ENCODE peak calls at places on chromosomes 2 and 18, in four cellular contexts. L is pancreas, E is HL-60, F is sigmoid colon. R is an unnamed sample.

GRCh38 chr2:241795021-241795999 is 13.7 kb upstream of the NEU4 start:
- DNase-seq in L (no peak), E (no peak), F (no peak), R (no peak)

GRCh38 chr2:61175036-61175435 is 13.0 kb downstream of the C2orf74 start:
- DNase-seq in E (no peak), F (no peak), L (no peak), R (no peak)

GRCh38 chr2:215878476-215879063 is 134.8 kb downstream of the MREG start:
- DNase-seq in F (no peak), E (no peak), L (no peak), R (no peak)

GRCh38 chr2:99395589-99396130 is 58.5 kb downstream of the EIF5B start:
- DNase-seq in E (no peak), L (no peak), F (no peak), R (no peak)

GRCh38 chr2:147430408-147430807 is 414.4 kb upstream of the ACVR2A start:
- DNase-seq in E (no peak), F (no peak), L (no peak), R (no peak)

GRCh38 chr2:196660264-196660663 is 20.7 kb downstream of the CCDC150 start:
- DNase-seq in E (no peak), L (no peak), F (no peak), R (no peak)

GRCh38 chr2:25420820-25421237 is 79.1 kb upstream of the DNMT3A start:
- DNase-seq in L (no peak), E (peak; percentile 72), F (no peak), R (no peak)

GRCh38 chr2:1613731-1614354 is 130.5 kb downstream of the PXDN start:
- DNase-seq in L (no peak), E (no peak), F (no peak), R (no peak)

GRCh38 chr2:112031916-112032582 is 23.0 kb upstream of the TMEM87B start:
- DNase-seq in L (no peak), E (no peak), F (no peak), R (no peak)

GRCh38 chr2:457792-458430 is 170.0 kb upstream of the ALKAL2 start:
- DNase-seq in F (no peak), E (no peak), L (no peak), R (no peak)

GRCh38 chr18:33839452-33840225 is 261.6 kb downstream of the ASXL3 start:
- DNase-seq in L (no peak), E (peak; percentile 19), F (no peak), R (no peak)

GRCh38 chr2:113324684-113325160 is 46.0 kb upstream of the PAX8 start:
- DNase-seq in F (no peak), E (no peak), L (peak; percentile 77), R (peak; percentile 9)

GRCh38 chr2:231780909-231781797 is at the start of gene PDE6D:
- DNase-seq in E (peak; percentile 99), F (peak; percentile 99), L (peak; percentile 98), R (peak; percentile 97)

GRCh38 chr2:240401308-240401707 is 34.2 kb upstream of the GPC1 start:
- DNase-seq in E (no peak), L (no peak), F (peak; percentile 34), R (no peak)

GRCh38 chr2:191105082-191105481 is 45.7 kb downstream of the STAT4 start:
- DNase-seq in L (no peak), E (no peak), F (no peak), R (no peak)

GRCh38 chr18:47775961-47776360 is 154.5 kb downstream of the SMAD2 start:
- DNase-seq in E (no peak), L (no peak), F (no peak), R (peak; percentile 8)

GRCh38 chr2:150997702-150998480 is 263.8 kb downstream of the RBM43 start:
- DNase-seq in E (no peak), L (no peak), F (no peak), R (no peak)

GRCh38 chr2:39445934-39446333 is 8.8 kb upstream of the MAP4K3 start:
- DNase-seq in L (no peak), E (no peak), F (no peak), R (no peak)

GRCh38 chr2:72147303-72147970 is at the start of gene CYP26B1:
- DNase-seq in E (no peak), L (peak; percentile 68), F (peak; percentile 60), R (no peak)

GRCh38 chr2:64644240-64645013 is 9.3 kb downstream of the SERTAD2 start:
- DNase-seq in F (peak; percentile 92), E (peak; percentile 88), L (peak; percentile 66), R (peak; percentile 32)

GRCh38 chr2:6310186-6310909 is 555.4 kb downstream of the CMPK2 start:
- DNase-seq in F (no peak), L (no peak), E (no peak), R (no peak)

GRCh38 chr18:75530118-75530517 is 102.6 kb upstream of the SMIM21 start:
- DNase-seq in E (no peak), F (no peak), L (no peak), R (no peak)

GRCh38 chr2:15767679-15768078 is 172.7 kb upstream of the MYCN start:
- DNase-seq in F (no peak), E (no peak), L (no peak), R (no peak)

GRCh38 chr2:241273552-241273988 is 41.9 kb downstream of the HDLBP start:
- DNase-seq in L (no peak), E (no peak), F (no peak), R (no peak)

GRCh38 chr2:24201496-24201895 is 26.6 kb downstream of the FAM228A start:
- DNase-seq in E (no peak), F (no peak), L (no peak), R (no peak)

GRCh38 chr2:183242937-183243336 is 118.7 kb downstream of the NUP35 start:
- DNase-seq in F (no peak), L (no peak), E (no peak), R (no peak)

GRCh38 chr2:180370476-180371205 is 363.5 kb upstream of the CWC22 start:
- DNase-seq in F (no peak), E (no peak), L (no peak), R (no peak)

GRCh38 chr18:59900222-59901128 is 679 bp downstream of the PMAIP1 start:
- DNase-seq in E (peak; percentile 77), L (no peak), F (no peak), R (no peak)

GRCh38 chr2:112055833-112056625 is 960 bp downstream of the TMEM87B start:
- DNase-seq in L (no peak), E (peak; percentile 83), F (peak; percentile 85), R (peak; percentile 47)

GRCh38 chr18:78625446-78625845 is 354.2 kb upstream of the SALL3 start:
- DNase-seq in L (peak; percentile 17), E (no peak), F (no peak), R (no peak)

GRCh38 chr18:28281400-28281799 is 104.5 kb upstream of the CDH2 start:
- DNase-seq in L (no peak), F (no peak), E (no peak), R (no peak)

GRCh38 chr2:57373530-57373929 is 673.1 kb upstream of the VRK2 start:
- DNase-seq in L (no peak), F (no peak), E (no peak), R (no peak)

GRCh38 chr2:55231546-55232083 is 478 bp downstream of the CLHC1 start:
- DNase-seq in L (no peak), E (peak; percentile 25), F (no peak), R (no peak)

GRCh38 chr2:120874876-120875275 is 139.2 kb downstream of the GLI2 start:
- DNase-seq in E (no peak), L (peak; percentile 28), F (no peak), R (no peak)

GRCh38 chr2:109694190-109694589 is 80.0 kb downstream of the SOWAHC start:
- DNase-seq in L (no peak), E (no peak), F (peak; percentile 30), R (no peak)

DNA sequence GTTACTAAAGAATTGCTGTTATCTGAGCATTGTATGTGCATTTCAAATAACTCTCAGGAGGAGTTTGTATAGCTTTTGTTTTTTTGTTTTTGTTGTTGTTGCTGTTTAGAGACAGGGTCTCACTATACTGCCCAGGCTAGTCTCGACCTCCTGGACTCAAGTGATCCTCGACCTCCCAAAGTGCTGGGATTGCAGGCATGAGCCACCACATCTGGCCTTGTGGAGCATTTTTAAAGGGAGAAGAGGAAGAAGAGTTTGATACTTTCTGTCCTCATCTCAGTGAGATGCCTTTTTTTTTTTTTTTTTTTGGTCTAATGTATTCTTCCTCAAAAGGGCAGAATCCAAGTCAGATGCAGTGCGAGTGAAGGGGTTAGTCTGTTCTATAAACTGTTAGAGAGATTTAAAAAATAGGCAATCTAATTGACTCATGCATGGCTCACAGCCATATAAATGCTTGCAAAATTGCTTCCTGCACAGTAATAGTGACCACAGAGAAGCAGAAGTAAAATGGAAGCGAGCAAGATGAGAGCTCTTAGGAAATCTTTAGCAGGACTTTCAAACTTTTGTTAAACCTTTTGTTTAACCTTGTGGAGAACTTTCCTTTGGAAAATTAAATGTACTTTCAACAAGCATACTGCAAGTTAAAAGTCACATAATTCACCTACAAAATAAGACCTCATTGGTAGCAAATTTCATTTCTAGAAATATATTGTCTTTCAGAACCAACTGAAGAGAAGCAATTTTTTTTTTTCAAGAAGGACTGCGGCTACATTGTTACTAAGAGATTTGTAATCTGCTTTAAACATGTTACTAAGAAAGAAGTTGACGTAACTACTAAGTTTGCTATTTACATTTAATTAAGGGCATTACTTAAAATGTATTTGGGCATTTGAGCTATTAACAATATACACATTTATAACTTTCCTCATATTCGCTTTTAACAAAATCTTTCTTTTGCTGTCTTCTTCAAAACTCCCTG is 52.3 kb upstream of the ROCK1 start:
- DNase-seq in F (no peak), E (peak; percentile 96), L (no peak), R (no peak)
- H3K27ac ChIP-seq in F (peak overlapping the region; percentile 75), E (peak overlapping the region; percentile 90), L (no peak overlapping the region), R (no peak overlapping the region)

GRCh38 chr18:62869327-62869726 is 154.0 kb downstream of the PHLPP1 start:
- DNase-seq in E (no peak), F (no peak), L (no peak), R (no peak)
- H3K27ac ChIP-seq in E (no peak overlapping the region), F (no peak overlapping the region), L (no peak overlapping the region), R (peak overlapping the region; percentile 11)

DNA sequence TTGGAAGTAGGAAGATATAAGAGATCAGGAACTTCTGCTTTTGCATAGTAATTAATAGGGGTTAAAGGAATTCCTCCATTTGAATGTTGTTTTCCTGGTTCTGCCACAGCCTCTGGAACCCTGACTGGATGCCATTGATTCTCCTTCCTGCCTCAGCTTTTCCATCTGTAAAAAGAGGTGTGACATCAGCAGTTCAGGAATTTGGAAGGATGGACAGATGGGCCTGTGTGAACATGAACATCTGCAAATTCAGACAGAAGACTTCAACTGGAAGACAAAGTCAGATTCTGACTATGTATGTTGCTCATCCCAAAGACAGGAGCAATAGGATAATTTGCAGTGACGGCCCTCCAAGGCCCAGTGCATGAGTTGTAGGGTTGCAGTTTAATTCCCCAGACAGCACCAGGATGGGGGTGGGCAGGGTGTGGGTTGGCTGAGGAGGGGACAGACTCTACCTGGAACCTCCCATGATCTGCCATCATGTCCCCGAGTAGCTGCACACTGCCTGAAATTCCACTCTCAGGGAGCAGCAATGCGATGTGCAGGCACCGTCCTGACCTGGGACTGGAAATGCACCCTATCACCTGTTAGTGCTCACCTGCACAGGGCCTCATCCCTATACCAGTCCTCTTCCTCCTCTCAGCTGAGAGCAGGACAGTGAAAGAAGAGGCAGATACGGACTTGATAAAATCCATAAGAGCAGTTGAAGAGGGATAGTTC is 98.9 kb upstream of the EPAS1 start:
- DNase-seq in E (no peak), L (no peak), F (no peak), R (no peak)
- H3K27ac ChIP-seq in E (no peak overlapping the region), L (no peak overlapping the region), F (no peak overlapping the region), R (no peak overlapping the region)

DNA sequence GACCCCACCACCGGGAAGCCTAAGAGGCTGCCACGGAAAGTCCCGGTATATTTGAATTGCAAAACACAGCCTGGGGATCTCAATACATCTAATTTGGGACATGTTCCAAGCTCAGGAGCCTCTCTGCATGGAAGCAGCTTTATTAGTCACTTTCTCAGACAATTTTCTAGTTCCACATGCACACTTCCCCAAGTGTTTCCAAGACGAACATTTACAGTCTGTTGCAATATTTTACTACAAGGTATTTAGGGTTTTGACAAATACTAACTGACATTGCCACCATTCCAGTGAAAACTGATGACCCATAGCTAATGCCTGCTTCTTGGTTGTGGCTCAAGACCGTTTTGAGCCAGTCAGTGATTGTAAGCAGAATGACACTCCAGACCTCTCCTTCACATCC is 145.3 kb downstream of the NCKAP5 start:
- DNase-seq in E (no peak), L (no peak), F (no peak), R (no peak)
- H3K27ac ChIP-seq in E (no peak overlapping the region), L (no peak overlapping the region), F (no peak overlapping the region), R (no peak overlapping the region)

R was measured in caudate nucleus.